ENCODE peak calls at places on chromosomes 11 and 22, in four cellular contexts. L is K562, I is HepG2, M is GM12878. Y is an unnamed sample.

GRCh38 chr22:27370281-27370680 is 431.3 kb downstream of the MN1 start:
- DNase-seq in L (no peak), I (no peak), M (no peak), Y (no peak)

GRCh38 chr11:47433991-47434786 is 8.0 kb upstream of the PSMC3 start:
- DNase-seq in L (no peak), I (no peak), M (no peak), Y (no peak)

GRCh38 chr11:47099213-47099917 is 77.3 kb downstream of the ARFGAP2 start:
- DNase-seq in L (no peak), I (peak), M (no peak), Y (peak)

GRCh38 chr22:20523118-20523983 is 15.9 kb downstream of the MED15 start:
- DNase-seq in L (peak), I (no peak), M (no peak), Y (no peak)

GRCh38 chr11:132850106-132850505 is 682.2 kb downstream of the OPCML start:
- DNase-seq in L (no peak), I (no peak), M (no peak), Y (no peak)

GRCh38 chr11:72684236-72684912 is 10.2 kb upstream of the PDE2A start:
- DNase-seq in L (peak), I (peak), M (no peak), Y (peak)

GRCh38 chr11:9716275-9717039 is 52.6 kb downstream of the SWAP70 start:
- DNase-seq in L (peak), I (no peak), M (peak), Y (no peak)

GRCh38 chr11:21567628-21568290 is 625.1 kb upstream of the ANO5 start:
- DNase-seq in L (no peak), I (no peak), M (no peak), Y (no peak)

GRCh38 chr11:126155402-126156187 is 55.9 kb downstream of the RPUSD4 start:
- DNase-seq in L (no peak), I (no peak), M (no peak), Y (no peak)

GRCh38 chr22:26542831-26543230 is 30.6 kb upstream of the TFIP11 start:
- DNase-seq in L (no peak), I (no peak), M (no peak), Y (no peak)

GRCh38 chr11:65424200-65425104 is 1.9 kb downstream of the NEAT1 start:
- DNase-seq in L (no peak), I (no peak), M (no peak), Y (no peak)

GRCh38 chr22:44126807-44127206 is 53.9 kb upstream of the PARVG start:
- DNase-seq in L (no peak), I (no peak), M (no peak), Y (no peak)

GRCh38 chr11:8533332-8533731 is 60.7 kb downstream of the STK33 start:
- DNase-seq in L (no peak), I (no peak), M (peak), Y (no peak)

GRCh38 chr11:35413568-35413967 is 5.8 kb downstream of the SLC1A2 start:
- DNase-seq in L (no peak), I (no peak), M (no peak), Y (no peak)

GRCh38 chr22:46972256-46972655 is 209.8 kb downstream of the TBC1D22A start:
- DNase-seq in L (no peak), I (no peak), M (no peak), Y (no peak)

GRCh38 chr11:59534676-59535075 is 23.3 kb downstream of the OR4D9 start:
- DNase-seq in L (no peak), I (no peak), M (no peak), Y (no peak)

GRCh38 chr11:2537896-2538855 is 93.4 kb downstream of the KCNQ1 start:
- DNase-seq in L (no peak), I (no peak), M (no peak), Y (no peak)

GRCh38 chr11:92886243-92886905 is 83.1 kb upstream of the MTNR1B start:
- DNase-seq in L (peak), I (peak), M (peak), Y (peak)

GRCh38 chr22:39478461-39478860 is 21.6 kb downstream of the MGAT3 start:
- DNase-seq in L (peak), I (no peak), M (no peak), Y (no peak)

GRCh38 chr11:83520849-83521248 is 234.7 kb upstream of the CCDC90B start:
- DNase-seq in L (no peak), I (peak), M (no peak), Y (no peak)

GRCh38 chr22:50545522-50546325 is at the start of gene KLHDC7B:
- DNase-seq in L (no peak), I (no peak), M (no peak), Y (peak)

GRCh38 chr11:70230840-70231710 is 28.0 kb downstream of the FADD start:
- DNase-seq in L (no peak), I (no peak), M (no peak), Y (no peak)

GRCh38 chr11:106398396-106399074 is 321.1 kb downstream of the AASDHPPT start:
- DNase-seq in L (no peak), I (no peak), M (no peak), Y (no peak)

GRCh38 chr22:29245626-29246385 is 22.0 kb downstream of the RHBDD3 start:
- DNase-seq in L (peak), I (peak), M (no peak), Y (peak)

GRCh38 chr11:71977743-71978418 is 20.8 kb upstream of the IL18BP start:
- DNase-seq in L (peak), I (peak), M (peak), Y (peak)

GRCh38 chr11:35321111-35321510 is 98.2 kb downstream of the SLC1A2 start:
- DNase-seq in L (no peak), I (no peak), M (no peak), Y (no peak)

GRCh38 chr11:67053896-67054850 is 2.5 kb upstream of the RHOD start:
- DNase-seq in L (peak), I (peak), M (no peak), Y (peak)

GRCh38 chr11:35087648-35088047 is 51.3 kb upstream of the CD44 start:
- DNase-seq in L (no peak), I (no peak), M (no peak), Y (no peak)

GRCh38 chr11:88208742-88209141 is 33.5 kb upstream of the RAB38 start:
- DNase-seq in L (no peak), I (no peak), M (no peak), Y (no peak)

GRCh38 chr11:35347921-35348331 is 71.4 kb downstream of the SLC1A2 start:
- DNase-seq in L (no peak), I (no peak), M (no peak), Y (peak)

GRCh38 chr11:32366671-32367070 is 68.7 kb downstream of the WT1 start:
- DNase-seq in L (no peak), I (no peak), M (no peak), Y (no peak)

GRCh38 chr11:37504925-37505324 is 906.9 kb upstream of the RAG2 start:
- DNase-seq in L (no peak), I (no peak), M (no peak), Y (no peak)

GRCh38 chr11:92556435-92556834 is 331.8 kb downstream of the FAT3 start:
- DNase-seq in L (no peak), I (no peak), M (no peak), Y (no peak)

GRCh38 chr11:61783717-61784505 is 8.5 kb downstream of the TMEM258 start:
- DNase-seq in L (no peak), I (no peak), M (no peak), Y (no peak)

GRCh38 chr11:60951611-60951908 is 416 bp downstream of the SLC15A3 start:
- DNase-seq in L (no peak), I (no peak), M (no peak), Y (no peak)

GRCh38 chr22:49100764-49101163 is 726.9 kb downstream of the BRD1 start:
- DNase-seq in L (no peak), I (no peak), M (no peak), Y (no peak)

GRCh38 chr22:49099496-49100124 is 728.1 kb downstream of the BRD1 start:
- DNase-seq in L (no peak), I (no peak), M (no peak), Y (no peak)

GRCh38 chr22:49099089-49099488 is 728.6 kb downstream of the BRD1 start:
- DNase-seq in L (no peak), I (no peak), M (no peak), Y (no peak)

GRCh38 chr22:49101225-49101624 is 726.4 kb downstream of the BRD1 start:
- DNase-seq in L (no peak), I (no peak), M (no peak), Y (no peak)

GRCh38 chr22:49100316-49100715 is 727.4 kb downstream of the BRD1 start:
- DNase-seq in L (no peak), I (no peak), M (no peak), Y (no peak)
- TF ChIP-seq NFIC in L (no peak), I (no peak), M (no peak), Y (no peak)

GRCh38 chr11:5288108-5288911 is 13.4 kb downstream of the OR51B4 start:
- DNase-seq in L (peak), I (no peak), M (no peak), Y (no peak)

GRCh38 chr11:5288912-5289525 is 12.7 kb downstream of the OR51B4 start:
- DNase-seq in L (no peak), I (no peak), M (no peak), Y (no peak)

GRCh38 chr11:5289696-5290095 is 12.1 kb downstream of the OR51B4 start:
- DNase-seq in L (no peak), I (no peak), M (no peak), Y (no peak)

GRCh38 chr11:5293028-5293427 is 8.7 kb downstream of the OR51B4 start:
- DNase-seq in L (no peak), I (no peak), M (no peak), Y (no peak)

DNA sequence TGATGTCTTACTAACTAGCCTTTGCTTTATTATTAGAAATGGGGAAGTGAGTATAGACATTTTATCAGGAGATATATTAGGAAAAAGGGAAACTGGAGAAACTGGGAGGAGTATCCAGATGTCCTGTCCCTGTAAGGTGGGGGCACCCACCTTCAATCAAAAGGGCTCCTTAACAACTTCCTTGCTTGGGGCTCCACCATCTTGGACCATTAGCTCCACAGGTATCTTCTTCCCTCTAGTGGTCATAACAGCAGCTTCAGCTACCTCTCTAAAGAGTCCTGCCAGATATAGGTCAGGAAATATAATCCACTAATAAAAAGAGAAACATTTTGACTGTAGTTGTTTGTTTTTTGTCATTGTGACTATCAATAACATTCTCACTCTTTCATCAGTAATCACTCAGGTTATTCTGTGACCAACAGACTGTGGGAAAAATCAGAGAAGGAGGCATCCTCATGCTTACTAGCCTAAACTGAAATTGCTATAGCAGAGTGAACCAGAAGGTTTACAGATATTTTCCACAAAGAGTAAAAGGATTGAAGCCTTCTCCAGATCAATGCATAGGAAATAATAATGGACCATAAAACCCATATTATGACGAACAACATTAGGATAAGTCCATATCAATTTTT is 10.4 kb downstream of the OR51B4 start:
- DNase-seq in L (peak), I (peak), M (no peak), Y (peak)
- TF ChIP-seq NFIC in L (no peak), I (no peak), M (no peak), Y (no peak)

DNA sequence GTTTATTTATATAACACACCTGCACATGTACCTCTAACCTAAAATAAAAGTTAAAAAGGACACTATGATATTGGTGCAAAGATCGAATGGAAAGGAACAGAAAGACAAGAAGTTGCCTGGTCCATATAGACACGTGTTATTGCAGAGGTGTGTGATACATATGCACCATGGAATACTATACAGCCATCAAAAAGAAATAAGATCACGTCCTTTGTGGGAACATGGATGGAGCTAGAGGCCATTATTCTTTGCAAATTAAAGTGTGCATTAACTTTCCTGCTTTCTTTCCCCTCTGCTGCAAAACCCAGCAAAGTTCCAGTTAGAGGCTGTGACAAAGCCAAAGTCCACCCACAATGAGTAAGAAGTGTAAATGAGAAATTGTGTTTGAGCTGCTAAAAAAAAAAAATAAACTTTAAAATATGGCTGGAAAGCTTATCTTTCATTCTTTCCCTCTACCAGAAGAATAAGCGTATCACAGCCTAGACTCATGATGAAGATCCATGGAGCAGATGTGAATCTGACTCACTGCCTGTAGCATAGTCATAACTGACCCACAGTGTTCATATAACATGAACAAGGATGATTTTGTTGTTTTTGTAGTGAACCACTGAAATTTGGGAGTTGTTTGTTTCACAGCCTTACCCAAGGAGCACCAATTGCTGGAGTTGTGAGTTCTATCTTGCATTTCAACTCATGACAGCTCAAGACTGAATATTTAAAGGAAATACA is 9.6 kb downstream of the OR52K1 start:
- DNase-seq in L (no peak), I (no peak), M (no peak), Y (no peak)
- TF ChIP-seq NFIC in L (no peak), I (no peak), M (no peak), Y (no peak)

GRCh38 chr11:111206472-111206871 is 39.1 kb upstream of the POU2AF2 start:
- DNase-seq in L (no peak), I (no peak), M (no peak), Y (no peak)
- TF ChIP-seq NFIC in L (no peak), I (no peak), M (no peak), Y (no peak)

DNA sequence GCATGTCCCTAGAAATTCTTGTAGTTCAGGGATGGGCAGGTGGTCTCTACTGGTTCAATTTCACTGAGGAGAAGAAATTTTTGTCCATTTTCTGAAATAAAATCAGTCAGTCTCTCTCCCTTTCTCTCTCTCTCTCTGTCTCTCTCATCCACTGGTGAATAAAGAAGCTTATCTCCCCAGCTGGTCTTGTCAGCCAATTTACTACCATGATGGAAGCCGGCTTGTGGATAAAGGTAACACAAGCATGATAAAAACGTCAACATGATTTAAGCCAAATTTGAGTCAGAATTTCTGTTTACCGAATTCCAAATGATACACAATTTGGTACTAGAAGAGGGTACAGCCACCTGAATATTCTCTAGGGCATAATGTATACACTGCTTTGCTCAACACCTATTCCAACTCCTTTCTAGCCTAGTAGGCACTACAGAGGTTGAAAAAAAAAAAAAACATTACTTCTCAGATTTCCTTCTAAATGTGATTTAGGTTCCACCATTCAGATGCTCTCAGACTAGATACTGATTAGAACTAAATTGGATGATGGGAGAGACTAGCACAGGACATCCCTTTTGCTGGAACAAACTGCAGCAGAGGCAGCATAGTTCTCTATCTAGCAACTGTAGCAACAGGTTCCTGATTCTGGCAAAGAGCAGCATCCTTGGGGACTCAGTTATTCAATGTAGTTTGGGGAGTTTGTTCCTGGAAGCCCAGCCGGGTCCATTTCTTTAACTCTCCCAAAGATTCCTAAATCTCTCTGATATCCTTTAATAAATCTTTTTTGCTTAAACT is 18.8 kb downstream of the PAK1 start:
- DNase-seq in L (no peak), I (no peak), M (no peak), Y (peak)
- TF ChIP-seq NFIC in L (no peak), I (no peak), M (no peak), Y (no peak)

DNA sequence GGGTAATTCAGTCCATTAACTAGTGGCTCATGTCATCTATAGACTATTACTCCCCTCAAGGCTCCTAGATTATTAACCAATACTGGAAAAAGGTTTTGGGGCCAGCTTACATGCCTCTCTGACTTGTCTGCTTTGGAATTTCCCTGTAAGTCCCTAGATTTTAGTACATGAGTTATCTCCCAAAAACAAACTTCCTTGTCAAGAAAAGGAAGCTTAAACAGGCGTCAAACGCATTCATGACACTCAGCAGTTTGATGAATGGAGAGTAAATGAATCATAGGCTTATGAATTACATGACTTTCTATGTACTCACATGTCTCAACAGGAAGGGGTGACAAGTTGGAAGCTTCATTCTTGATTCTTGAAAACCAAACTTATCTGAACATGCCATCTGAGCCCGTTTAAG is 70.8 kb downstream of the BLID start:
- DNase-seq in L (no peak), I (no peak), M (no peak), Y (no peak)
- TF ChIP-seq NFIC in L (no peak), I (no peak), M (no peak), Y (peak)

GRCh38 chr22:24515025-24515338 is 19.9 kb downstream of the UPB1 start:
- DNase-seq in L (no peak), I (no peak), M (no peak), Y (no peak)

GRCh38 chr22:24514241-24515024 is 19.3 kb downstream of the UPB1 start:
- DNase-seq in L (no peak), I (peak), M (peak), Y (no peak)

GRCh38 chr22:24516301-24516737 is 21.2 kb downstream of the UPB1 start:
- DNase-seq in L (no peak), I (peak), M (no peak), Y (no peak)

GRCh38 chr22:24512043-24512442 is 16.9 kb downstream of the UPB1 start:
- DNase-seq in L (no peak), I (no peak), M (no peak), Y (no peak)

GRCh38 chr22:24513706-24514240 is 18.6 kb downstream of the UPB1 start:
- DNase-seq in L (no peak), I (no peak), M (no peak), Y (no peak)
- TF ChIP-seq NFIC in L (no peak), I (no peak), M (no peak), Y (no peak)

DNA sequence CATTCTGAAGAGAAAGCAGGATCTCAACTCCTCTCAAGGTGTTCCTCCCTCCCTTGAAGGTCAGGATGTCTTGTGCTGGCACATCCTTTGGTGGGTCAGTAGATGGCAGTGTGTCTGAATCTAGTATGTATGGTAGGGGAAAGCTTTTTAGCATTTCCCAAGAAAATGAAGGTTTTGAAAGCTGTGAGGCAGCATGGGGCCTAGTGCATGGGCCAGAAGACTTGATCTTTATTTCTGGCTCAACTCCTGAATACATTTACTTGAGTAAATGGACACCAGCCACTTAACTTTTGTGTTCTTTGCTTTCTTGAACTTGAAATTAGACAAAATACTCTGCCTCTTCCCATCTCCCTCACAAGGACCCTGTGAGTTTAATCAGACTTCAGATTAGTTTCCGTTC is 289.0 kb downstream of the CASP12 start:
- DNase-seq in L (no peak), I (peak), M (no peak), Y (peak)
- TF ChIP-seq NFIC in L (no peak), I (no peak), M (no peak), Y (no peak)

Y was measured in SK-N-SH.